ENCODE peak calls at places on chromosome 4, in nine cellular contexts. Z is stimulated activated CD4-positive, alpha-beta T cell treated with anti-CD3 and anti-CD28 coated beads, Interleukin-1b, Interleukin-23, amount 100 ng/mL, for 24 hours; N is progenitor cell of endocrine pancreas; F is GM23248; H is RPMI8226; S is cardiac fibroblast; U is CD8-positive, alpha-beta memory T cell; L is cardiac septum; R is Calu3. T is an unnamed sample.

GRCh38 chr4:122221322-122221721 is 69.2 kb downstream of the BLTP1 start:
- DNase-seq in Z (no peak), H (no peak), N (no peak), F (no peak), U (no peak), S (no peak), R (no peak), L (no peak), T (peak; percentile 49)

GRCh38 chr4:83250666-83251065 is 33.9 kb downstream of the COQ2 start:
- DNase-seq in L (no peak), S (no peak), N (no peak), U (no peak), Z (no peak), R (no peak), F (no peak), H (no peak), T (no peak)

GRCh38 chr4:1939664-1940509 is 68.7 kb downstream of the NSD2 start:
- DNase-seq in F (peak; percentile 91), L (no peak), S (peak; percentile 84), Z (no peak), R (peak; percentile 30), U (no peak), H (no peak), N (no peak), T (peak; percentile 73)

GRCh38 chr4:7303561-7303960 is 111.2 kb downstream of the SORCS2 start:
- DNase-seq in N (no peak), R (no peak), L (no peak), U (no peak), F (no peak), H (no peak), S (no peak), Z (no peak), T (no peak)

GRCh38 chr4:787561-787981 is 38.4 kb downstream of the CPLX1 start:
- DNase-seq in Z (no peak), H (no peak), U (no peak), N (no peak), L (no peak), F (no peak), R (no peak), S (no peak), T (no peak)

GRCh38 chr4:16196482-16197393 is 29.5 kb downstream of the TAPT1 start:
- DNase-seq in R (peak; percentile 29), U (no peak), H (no peak), F (peak; percentile 87), N (no peak), Z (no peak), L (no peak), S (peak; percentile 76), T (peak; percentile 55)

GRCh38 chr4:19300213-19300612 is 951.5 kb upstream of the SLIT2 start:
- DNase-seq in F (peak; percentile 71), S (no peak), L (no peak), N (no peak), Z (no peak), H (no peak), R (no peak), U (no peak), T (no peak)

GRCh38 chr4:47650584-47651130 is 165.6 kb downstream of the ATP10D start:
- DNase-seq in H (no peak), F (no peak), Z (no peak), N (no peak), U (no peak), S (peak; percentile 31), L (no peak), R (no peak), T (no peak)

GRCh38 chr4:89283226-89283974 is 24.2 kb downstream of the GPRIN3 start:
- DNase-seq in Z (no peak), H (no peak), R (peak; percentile 39), U (peak; percentile 88), S (no peak), N (no peak), F (peak; percentile 63), L (no peak), T (no peak)

GRCh38 chr4:105107105-105107856 is 39.4 kb upstream of the TET2 start:
- DNase-seq in Z (no peak), F (no peak), U (no peak), H (no peak), N (no peak), S (no peak), R (no peak), L (no peak), T (no peak)

T was measured in lung microvascular endothelial cell.